ENCODE peak calls at places on chromosomes 4 and X, in seven cellular contexts. One of them, this sample, is unnamed.

GRCh38 chr4:53863163-53863562 is 201.2 kb downstream of the CHIC2 start:
- DNase-seq in iris pigment epithelial cell: no peak
- DNase-seq in stimulated activated CD8-positive, alpha-beta memory T cell treated with anti-CD3 and anti-CD28 coated beads, Interleukin-4, amount 100 ng/mL, for 24 hours: no peak
- DNase-seq in iPS-NIHi11: no peak
- DNase-seq in ELR: no peak
- DNase-seq in NCI-H748 treated with DMSO at 0.1 percent for 48 hours: no peak
- DNase-seq in endodermal cell: no peak
- DNase-seq in this sample: no peak

GRCh38 chrX:154096140-154097002 is 1.1 kb downstream of the MECP2 start:
- DNase-seq in iris pigment epithelial cell: peak; percentile 27
- DNase-seq in stimulated activated CD8-positive, alpha-beta memory T cell treated with anti-CD3 and anti-CD28 coated beads, Interleukin-4, amount 100 ng/mL, for 24 hours: no peak
- DNase-seq in iPS-NIHi11: no peak
- DNase-seq in ELR: peak; percentile 65
- DNase-seq in NCI-H748 treated with DMSO at 0.1 percent for 48 hours: no peak
- DNase-seq in endodermal cell: no peak
- DNase-seq in this sample: no peak

GRCh38 chrX:41921492-41922124 is 1.7 kb downstream of the CASK start:
- DNase-seq in iris pigment epithelial cell: peak; percentile 67
- DNase-seq in stimulated activated CD8-positive, alpha-beta memory T cell treated with anti-CD3 and anti-CD28 coated beads, Interleukin-4, amount 100 ng/mL, for 24 hours: no peak
- DNase-seq in iPS-NIHi11: no peak
- DNase-seq in ELR: peak; percentile 24
- DNase-seq in NCI-H748 treated with DMSO at 0.1 percent for 48 hours: no peak
- DNase-seq in endodermal cell: no peak
- DNase-seq in this sample: peak; percentile 1

GRCh38 chr4:111781611-111782010 is 363.6 kb upstream of the FAM241A start:
- DNase-seq in iris pigment epithelial cell: peak; percentile 9
- DNase-seq in stimulated activated CD8-positive, alpha-beta memory T cell treated with anti-CD3 and anti-CD28 coated beads, Interleukin-4, amount 100 ng/mL, for 24 hours: no peak
- DNase-seq in iPS-NIHi11: no peak
- DNase-seq in ELR: peak; percentile 56
- DNase-seq in NCI-H748 treated with DMSO at 0.1 percent for 48 hours: no peak
- DNase-seq in endodermal cell: no peak
- DNase-seq in this sample: peak; percentile 57

GRCh38 chrX:129925305-129926092 is 19.5 kb downstream of the UTP14A start:
- DNase-seq in iris pigment epithelial cell: peak; percentile 78
- DNase-seq in stimulated activated CD8-positive, alpha-beta memory T cell treated with anti-CD3 and anti-CD28 coated beads, Interleukin-4, amount 100 ng/mL, for 24 hours: peak; percentile 35
- DNase-seq in iPS-NIHi11: peak; percentile 49
- DNase-seq in ELR: peak; percentile 77
- DNase-seq in NCI-H748 treated with DMSO at 0.1 percent for 48 hours: peak; percentile 38
- DNase-seq in endodermal cell: peak; percentile 87
- DNase-seq in this sample: peak; percentile 50

GRCh38 chrX:86383681-86384540 is 235.7 kb downstream of the DACH2 start:
- DNase-seq in iris pigment epithelial cell: no peak
- DNase-seq in stimulated activated CD8-positive, alpha-beta memory T cell treated with anti-CD3 and anti-CD28 coated beads, Interleukin-4, amount 100 ng/mL, for 24 hours: no peak
- DNase-seq in iPS-NIHi11: no peak
- DNase-seq in ELR: no peak
- DNase-seq in NCI-H748 treated with DMSO at 0.1 percent for 48 hours: no peak
- DNase-seq in endodermal cell: no peak
- DNase-seq in this sample: no peak

GRCh38 chrX:56211701-56212100 is 20.5 kb upstream of the KLF8 start:
- DNase-seq in iris pigment epithelial cell: no peak
- DNase-seq in stimulated activated CD8-positive, alpha-beta memory T cell treated with anti-CD3 and anti-CD28 coated beads, Interleukin-4, amount 100 ng/mL, for 24 hours: no peak
- DNase-seq in iPS-NIHi11: no peak
- DNase-seq in ELR: no peak
- DNase-seq in NCI-H748 treated with DMSO at 0.1 percent for 48 hours: no peak
- DNase-seq in endodermal cell: no peak
- DNase-seq in this sample: no peak

GRCh38 chr4:42750091-42750490 is 93.2 kb upstream of the ATP8A1 start:
- DNase-seq in iris pigment epithelial cell: no peak
- DNase-seq in stimulated activated CD8-positive, alpha-beta memory T cell treated with anti-CD3 and anti-CD28 coated beads, Interleukin-4, amount 100 ng/mL, for 24 hours: no peak
- DNase-seq in iPS-NIHi11: no peak
- DNase-seq in ELR: no peak
- DNase-seq in NCI-H748 treated with DMSO at 0.1 percent for 48 hours: no peak
- DNase-seq in endodermal cell: peak; percentile 52
- DNase-seq in this sample: no peak

GRCh38 chr4:10704050-10704810 is 19.7 kb upstream of the CLNK start:
- DNase-seq in iris pigment epithelial cell: no peak
- DNase-seq in stimulated activated CD8-positive, alpha-beta memory T cell treated with anti-CD3 and anti-CD28 coated beads, Interleukin-4, amount 100 ng/mL, for 24 hours: no peak
- DNase-seq in iPS-NIHi11: no peak
- DNase-seq in ELR: peak; percentile 36
- DNase-seq in NCI-H748 treated with DMSO at 0.1 percent for 48 hours: no peak
- DNase-seq in endodermal cell: no peak
- DNase-seq in this sample: no peak

GRCh38 chrX:50691820-50692219 is 122.2 kb downstream of the SHROOM4 start:
- DNase-seq in iris pigment epithelial cell: peak; percentile 45
- DNase-seq in stimulated activated CD8-positive, alpha-beta memory T cell treated with anti-CD3 and anti-CD28 coated beads, Interleukin-4, amount 100 ng/mL, for 24 hours: no peak
- DNase-seq in iPS-NIHi11: peak; percentile 52
- DNase-seq in ELR: peak; percentile 29
- DNase-seq in NCI-H748 treated with DMSO at 0.1 percent for 48 hours: peak; percentile 23
- DNase-seq in endodermal cell: peak; percentile 64
- DNase-seq in this sample: peak; percentile 29

GRCh38 chr4:10730019-10730418 is 45.5 kb upstream of the CLNK start:
- DNase-seq in iris pigment epithelial cell: no peak
- DNase-seq in stimulated activated CD8-positive, alpha-beta memory T cell treated with anti-CD3 and anti-CD28 coated beads, Interleukin-4, amount 100 ng/mL, for 24 hours: no peak
- DNase-seq in iPS-NIHi11: no peak
- DNase-seq in ELR: no peak
- DNase-seq in NCI-H748 treated with DMSO at 0.1 percent for 48 hours: no peak
- DNase-seq in endodermal cell: no peak
- DNase-seq in this sample: peak; percentile 52

GRCh38 chrX:38798956-38799355 is 2.3 kb upstream of the MID1IP1 start:
- DNase-seq in iris pigment epithelial cell: peak; percentile 65
- DNase-seq in stimulated activated CD8-positive, alpha-beta memory T cell treated with anti-CD3 and anti-CD28 coated beads, Interleukin-4, amount 100 ng/mL, for 24 hours: no peak
- DNase-seq in iPS-NIHi11: no peak
- DNase-seq in ELR: peak; percentile 66
- DNase-seq in NCI-H748 treated with DMSO at 0.1 percent for 48 hours: no peak
- DNase-seq in endodermal cell: no peak
- DNase-seq in this sample: peak; percentile 66

GRCh38 chr4:150130953-150131352 is 52.7 kb downstream of the DCLK2 start:
- DNase-seq in iris pigment epithelial cell: peak; percentile 85
- DNase-seq in stimulated activated CD8-positive, alpha-beta memory T cell treated with anti-CD3 and anti-CD28 coated beads, Interleukin-4, amount 100 ng/mL, for 24 hours: no peak
- DNase-seq in iPS-NIHi11: no peak
- DNase-seq in ELR: peak; percentile 48
- DNase-seq in NCI-H748 treated with DMSO at 0.1 percent for 48 hours: no peak
- DNase-seq in endodermal cell: no peak
- DNase-seq in this sample: peak; percentile 23

GRCh38 chr4:122481766-122482405 is 25.4 kb upstream of the IL2 start:
- DNase-seq in iris pigment epithelial cell: peak; percentile 16
- DNase-seq in stimulated activated CD8-positive, alpha-beta memory T cell treated with anti-CD3 and anti-CD28 coated beads, Interleukin-4, amount 100 ng/mL, for 24 hours: no peak
- DNase-seq in iPS-NIHi11: no peak
- DNase-seq in ELR: no peak
- DNase-seq in NCI-H748 treated with DMSO at 0.1 percent for 48 hours: no peak
- DNase-seq in endodermal cell: no peak
- DNase-seq in this sample: no peak